ENCODE peak calls at places on chromosomes 13 and 19, in five cellular contexts. N, A, M, Y and Q are unnamed samples.

GRCh38 chr19:5238700-5239099 is 101.9 kb downstream of the PTPRS start:
- DNase-seq in N (no peak), A (no peak), M (no peak), Y (no peak), Q (no peak)

GRCh38 chr19:14381689-14382474 is 638 bp downstream of the ADGRE5 start:
- DNase-seq in N (peak), A (peak), M (no peak), Y (peak), Q (peak)

GRCh38 chr13:105368781-105369180 is 1166.7 kb downstream of the EFNB2 start:
- DNase-seq in N (no peak), A (no peak), M (no peak), Y (no peak), Q (no peak)

GRCh38 chr19:3151563-3152430 is 16.0 kb downstream of the GNA15 start:
- DNase-seq in N (no peak), A (no peak), M (no peak), Y (no peak), Q (no peak)

GRCh38 chr13:67662997-67663396 is 432.9 kb upstream of the PCDH9 start:
- DNase-seq in N (no peak), A (no peak), M (no peak), Y (no peak), Q (no peak)

GRCh38 chr13:113922412-113923118 is 51.3 kb downstream of the C13orf46 start:
- DNase-seq in N (no peak), A (no peak), M (no peak), Y (no peak), Q (no peak)

GRCh38 chr13:52399708-52400107 is 6.3 kb downstream of the THSD1 start:
- DNase-seq in N (no peak), A (peak), M (no peak), Y (no peak), Q (no peak)

GRCh38 chr19:23402388-23402787 is 7.1 kb upstream of the ZNF91 start:
- DNase-seq in N (no peak), A (no peak), M (no peak), Y (no peak), Q (no peak)

GRCh38 chr19:57348136-57348535 is 2.9 kb upstream of the ZNF304 start:
- DNase-seq in N (no peak), A (peak), M (no peak), Y (no peak), Q (no peak)

GRCh38 chr13:48603375-48603774 is 50.4 kb upstream of the CYSLTR2 start:
- DNase-seq in N (no peak), A (no peak), M (no peak), Y (no peak), Q (no peak)

GRCh38 chr19:10891360-10892108 is 20.2 kb downstream of the CARM1 start:
- DNase-seq in N (no peak), A (no peak), M (no peak), Y (no peak), Q (peak)

GRCh38 chr19:16429066-16429758 is 42.6 kb downstream of the EPS15L1 start:
- DNase-seq in N (no peak), A (no peak), M (no peak), Y (no peak), Q (no peak)

GRCh38 chr19:31344403-31344802 is 4.8 kb downstream of the TSHZ3 start:
- DNase-seq in N (no peak), A (no peak), M (no peak), Y (no peak), Q (no peak)

GRCh38 chr19:21491161-21491560 is 14.2 kb upstream of the ZNF429 start:
- DNase-seq in N (no peak), A (peak), M (no peak), Y (no peak), Q (no peak)

GRCh38 chr13:113327766-113328391 is 30.8 kb downstream of the LAMP1 start:
- DNase-seq in N (no peak), A (no peak), M (no peak), Y (no peak), Q (no peak)

GRCh38 chr19:46426506-46427162 is 2.1 kb downstream of the PNMA8C start:
- DNase-seq in N (peak), A (peak), M (no peak), Y (no peak), Q (peak)

GRCh38 chr19:34317311-34317927 is 47.6 kb upstream of the GPI start:
- DNase-seq in N (no peak), A (peak), M (no peak), Y (no peak), Q (peak)

GRCh38 chr13:75785130-75785529 is 149.0 kb downstream of the LMO7 start:
- DNase-seq in N (no peak), A (peak), M (no peak), Y (no peak), Q (no peak)

GRCh38 chr19:9013988-9014387 is 3.8 kb upstream of the MUC16 start:
- DNase-seq in N (no peak), A (no peak), M (no peak), Y (no peak), Q (no peak)

GRCh38 chr19:4754248-4754647 is 30.6 kb upstream of the DPP9 start:
- DNase-seq in N (no peak), A (no peak), M (no peak), Y (no peak), Q (no peak)

GRCh38 chr19:47143322-47144073 is 12.9 kb downstream of the SAE1 start:
- DNase-seq in N (no peak), A (no peak), M (no peak), Y (no peak), Q (no peak)